ENCODE peak calls at places on chromosome 17, in seven cellular contexts. N is WERI-Rb-1, Y is neuronal stem cell, L is neural progenitor cell, T is transverse colon, X is testis, G is MG63. I is an unnamed sample. For H3K36me3 and H3K9me3, the result is how much of the 10 kb centered on the place peaks cover.

GRCh38 chr17:78231991-78232759 is 744 bp downstream of the TMEM235 start:
- DNase-seq in N (no peak), X (no peak), G (no peak), T (no peak), Y (no peak), L (peak), I (no peak)

GRCh38 chr17:40178021-40178601 is 841 bp downstream of the RAPGEFL1 start:
- DNase-seq in N (no peak), G (no peak), Y (no peak), T (peak), L (peak), X (no peak), I (no peak)

GRCh38 chr17:65287040-65287439 is 149.9 kb downstream of the RGS9 start:
- DNase-seq in Y (no peak), X (no peak), G (no peak), L (no peak), T (no peak), N (no peak), I (no peak)

GRCh38 chr17:40519089-40519775 is 17.8 kb upstream of the TNS4 start:
- DNase-seq in X (no peak), N (no peak), G (no peak), Y (no peak), T (no peak), L (no peak), I (no peak)

GRCh38 chr17:41211845-41212466 is 14.5 kb upstream of the KRTAP9-2 start:
- DNase-seq in Y (no peak), L (no peak), T (peak), N (no peak), X (no peak), G (no peak), I (no peak)

GRCh38 chr17:67440311-67441051 is 63.4 kb downstream of the PITPNC1 start:
- DNase-seq in T (no peak), Y (no peak), G (no peak), L (no peak), X (no peak), N (no peak), I (no peak)

GRCh38 chr17:21250719-21251305 is 2.4 kb downstream of the NATD1 start:
- DNase-seq in G (no peak), N (no peak), L (no peak), X (no peak), Y (no peak), T (no peak), I (no peak)

GRCh38 chr17:77708049-77708448 is 250.5 kb upstream of the TNRC6C start:
- DNase-seq in L (no peak), N (no peak), X (no peak), G (no peak), T (no peak), Y (no peak), I (no peak)

GRCh38 chr17:336110-337021 is 16.2 kb downstream of the RPH3AL start:
- DNase-seq in G (no peak), N (peak), X (peak), L (peak), Y (no peak), T (peak), I (peak)

GRCh38 chr17:44269118-44269794 is 1.3 kb upstream of the SLC4A1 start:
- DNase-seq in T (no peak), X (peak), G (no peak), L (no peak), N (peak), Y (no peak), I (no peak)

GRCh38 chr17:47323382-47324223 is at the start of gene EFCAB13:
- DNase-seq in N (peak), L (peak), X (peak), T (peak), G (peak), Y (peak), I (peak)

GRCh38 chr17:15951368-15952047 is 6.6 kb downstream of the ADORA2B start:
- DNase-seq in X (no peak), L (no peak), G (no peak), N (peak), Y (no peak), T (no peak), I (no peak)

GRCh38 chr17:77373298-77374169 is 232.8 kb downstream of the SEC14L1 start:
- DNase-seq in T (peak), Y (no peak), G (no peak), L (peak), X (peak), N (no peak), I (peak)

GRCh38 chr17:47301831-47302230 is 21.9 kb upstream of the EFCAB13 start:
- DNase-seq in Y (no peak), G (no peak), X (no peak), L (no peak), T (no peak), N (no peak), I (no peak)

GRCh38 chr17:47736501-47737211 is 3.6 kb downstream of the TBX21 start:
- DNase-seq in G (no peak), N (no peak), T (no peak), Y (no peak), X (peak), L (peak), I (no peak)

GRCh38 chr17:7745748-7746470 is 28.4 kb downstream of the DNAH2 start:
- DNase-seq in T (no peak), N (no peak), G (peak), L (no peak), Y (no peak), X (no peak), I (peak)

GRCh38 chr17:38605852-38606645 is at the start of gene SRCIN1:
- DNase-seq in Y (peak), N (peak), T (peak), X (peak), L (peak), G (peak), I (no peak)

GRCh38 chr17:47733047-47733413 is at the start of gene TBX21:
- DNase-seq in L (peak), N (peak), T (peak), Y (peak), X (peak), G (peak), I (peak)

GRCh38 chr17:55161935-55162555 is 102.7 kb upstream of the HLF start:
- DNase-seq in L (no peak), Y (no peak), X (no peak), N (no peak), T (no peak), G (peak), I (no peak)

GRCh38 chr17:58270476-58271290 is 10.1 kb downstream of the MPO start:
- DNase-seq in N (no peak), Y (no peak), X (no peak), G (no peak), T (no peak), L (no peak), I (no peak)

GRCh38 chr17:39612291-39612894 is 4.7 kb upstream of the NEUROD2 start:
- DNase-seq in T (no peak), L (no peak), N (no peak), G (no peak), Y (no peak), X (no peak), I (no peak)

GRCh38 chr17:77160032-77160876 is 19.5 kb downstream of the SEC14L1 start:
- DNase-seq in G (no peak), Y (no peak), X (no peak), N (no peak), L (no peak), T (no peak), I (no peak)

GRCh38 chr17:76643553-76644148 is at the start of gene ST6GALNAC1:
- DNase-seq in T (peak), G (no peak), X (peak), L (no peak), Y (no peak), N (no peak), I (no peak)

GRCh38 chr17:28726396-28726911 is 421 bp upstream of the TLCD1 start:
- DNase-seq in G (peak), L (peak), N (peak), T (peak), Y (peak), X (no peak), I (no peak)

GRCh38 chr17:71396711-71397110 is 724.1 kb upstream of the SOX9 start:
- DNase-seq in Y (no peak), T (no peak), X (no peak), G (no peak), N (no peak), L (no peak), I (no peak)

GRCh38 chr17:63573634-63574033 is 23.4 kb downstream of the DCAF7 start:
- DNase-seq in X (no peak), N (no peak), Y (no peak), L (peak), G (no peak), T (no peak), I (no peak)

GRCh38 chr17:63578027-63578768 is 22.5 kb upstream of the TACO1 start:
- DNase-seq in L (no peak), N (no peak), X (peak), Y (no peak), T (no peak), G (no peak), I (no peak)

GRCh38 chr17:63578769-63579111 is 22.0 kb upstream of the TACO1 start:
- DNase-seq in T (no peak), N (no peak), Y (no peak), G (no peak), L (no peak), X (no peak), I (no peak)

GRCh38 chr17:63579633-63580032 is 21.1 kb upstream of the TACO1 start:
- DNase-seq in N (no peak), Y (no peak), X (no peak), G (no peak), L (no peak), T (no peak), I (no peak)
- H3K36me3 ChIP-seq in N (half or more), Y (under half), X (under half), G (half or more), L (under half), T (under half), I (under half)

GRCh38 chr17:4938670-4939553 is 934 bp downstream of the SLC25A11 start:
- DNase-seq in X (no peak), Y (no peak), N (no peak), L (no peak), T (no peak), G (no peak), I (no peak)
- H3K4me3 ChIP-seq in X (peak), Y (peak), N (peak), L (peak), T (peak), G (peak), I (peak)

GRCh38 chr17:14827394-14827793 is 437.7 kb downstream of the PMP22 start:
- DNase-seq in L (no peak), Y (no peak), N (no peak), T (no peak), G (no peak), X (no peak), I (no peak)
- H3K9me3 ChIP-seq in L (under half), Y (under half), N (under half), T (under half), G (under half), X (under half), I (under half)

DNA sequence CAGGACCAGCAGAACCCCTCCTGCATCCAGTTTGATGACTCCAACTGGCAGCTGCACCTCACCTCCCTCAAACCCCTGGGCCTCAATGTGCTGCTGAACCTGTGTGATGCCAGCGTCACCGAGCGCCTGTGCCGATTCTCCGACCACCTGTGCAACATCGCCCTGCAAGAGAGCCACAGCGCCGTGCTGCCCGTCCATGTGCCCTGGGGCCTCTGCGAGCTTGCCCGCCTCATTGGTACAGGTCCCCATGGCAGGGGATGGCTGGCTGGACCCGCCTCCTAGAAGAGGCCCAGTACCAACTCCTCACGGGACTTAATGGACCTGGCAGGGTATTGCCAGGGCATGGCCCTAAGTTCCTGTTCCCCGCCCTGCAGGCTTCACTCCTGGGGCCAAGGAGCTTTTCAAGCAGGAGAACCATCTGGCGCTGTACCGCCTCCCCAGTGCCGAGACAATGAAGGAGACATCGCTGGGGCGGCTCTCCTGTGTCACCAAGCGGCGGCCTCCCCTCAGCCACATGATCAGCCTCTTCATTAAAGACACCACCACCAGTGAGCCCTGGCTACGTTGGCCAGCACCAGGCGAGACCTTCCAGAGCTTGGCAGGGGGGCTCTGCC is 22.7 kb downstream of the CASKIN2 start:
- DNase-seq in G (no peak), Y (no peak), N (peak), L (no peak), X (no peak), T (no peak), I (no peak)
- H3K36me3 ChIP-seq in G (under half), Y (under half), N (half or more), L (under half), X (under half), T (under half), I (under half)

GRCh38 chr17:42676424-42677011 is at the start of gene PLEKHH3:
- DNase-seq in Y (no peak), N (no peak), X (no peak), G (no peak), T (no peak), L (peak), I (no peak)

GRCh38 chr17:42675984-42676423 is 790 bp downstream of the PLEKHH3 start:
- DNase-seq in N (peak), T (peak), Y (no peak), G (peak), X (peak), L (no peak), I (peak)

GRCh38 chr17:42673885-42674754 is 2.7 kb downstream of the PLEKHH3 start:
- DNase-seq in Y (no peak), X (peak), G (peak), L (peak), N (peak), T (peak), I (peak)

GRCh38 chr17:42674755-42675347 is 1.9 kb downstream of the PLEKHH3 start:
- DNase-seq in N (peak), T (peak), G (no peak), X (no peak), Y (no peak), L (peak), I (no peak)

DNA sequence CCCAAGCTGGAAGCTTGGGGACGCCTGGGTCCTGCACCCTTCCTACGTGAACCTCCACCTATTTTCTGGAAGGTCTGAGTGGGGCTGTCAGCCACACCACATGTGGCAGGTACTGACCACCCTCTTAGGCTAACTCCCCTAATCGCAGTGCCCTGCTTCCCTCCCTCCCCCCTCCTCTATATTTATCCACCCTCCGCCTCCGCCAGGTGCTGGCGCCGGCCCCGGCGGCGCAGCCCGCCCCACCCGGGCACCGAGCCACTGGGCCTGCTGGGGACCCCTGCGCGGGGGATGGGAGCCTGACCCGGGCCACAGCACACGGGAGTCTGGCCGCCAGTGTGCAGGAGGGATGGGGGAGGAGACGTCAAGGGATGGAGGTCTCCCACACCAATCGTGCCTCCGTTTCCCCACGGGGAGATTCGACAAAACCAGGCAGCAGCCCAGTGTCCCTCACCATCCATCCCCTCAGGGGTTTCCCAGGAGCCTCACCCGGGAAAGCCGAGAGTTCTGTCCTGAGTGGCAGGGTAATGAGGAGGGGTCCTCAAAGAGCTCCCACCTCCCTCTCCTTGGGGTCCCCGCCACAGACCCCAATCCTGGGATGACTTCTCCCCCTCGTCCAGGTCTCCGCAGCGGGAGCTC is 1.3 kb downstream of the PLEKHH3 start:
- DNase-seq in Y (no peak), T (peak), N (peak), X (no peak), G (no peak), L (no peak), I (no peak)
- H3K4me3 ChIP-seq in Y (peak), T (peak), N (peak), X (peak), G (peak), L (peak), I (peak)

GRCh38 chr17:22270381-22270780 is 578.1 kb downstream of the KCNJ18 start:
- DNase-seq in L (no peak), X (no peak), N (no peak), Y (no peak), T (no peak), G (no peak), I (no peak)
- H3K9me3 ChIP-seq in L (under half), X (under half), N (under half), Y (under half), T (under half), G (under half), I (under half)

GRCh38 chr17:4887581-4887980 is 11.8 kb upstream of the C17orf107 start:
- DNase-seq in N (no peak), L (no peak), G (no peak), X (no peak), T (no peak), Y (no peak), I (no peak)
- H3K36me3 ChIP-seq in N (half or more), L (under half), G (under half), X (under half), T (under half), Y (under half), I (under half)

GRCh38 chr17:81386141-81386645 is 9.1 kb upstream of the BAHCC1 start:
- DNase-seq in N (no peak), X (no peak), G (no peak), T (peak), Y (no peak), L (no peak), I (no peak)
- H3K4me3 ChIP-seq in N (peak), X (peak), G (peak), T (peak), Y (peak), L (peak), I (peak)

GRCh38 chr17:82948081-82948511 is 108.3 kb upstream of the ZNF750 start:
- DNase-seq in X (no peak), Y (no peak), G (no peak), T (peak), N (no peak), L (no peak), I (peak)

GRCh38 chr17:82948957-82949356 is 109.1 kb upstream of the ZNF750 start:
- DNase-seq in X (no peak), N (no peak), L (no peak), G (no peak), T (no peak), Y (no peak), I (no peak)

GRCh38 chr17:82949984-82950383 is 110.2 kb upstream of the ZNF750 start:
- DNase-seq in L (no peak), Y (no peak), N (no peak), T (no peak), G (no peak), X (no peak), I (no peak)

GRCh38 chr17:82950525-82951102 is 110.8 kb upstream of the ZNF750 start:
- DNase-seq in Y (no peak), X (no peak), G (no peak), T (no peak), L (no peak), N (no peak), I (no peak)

DNA sequence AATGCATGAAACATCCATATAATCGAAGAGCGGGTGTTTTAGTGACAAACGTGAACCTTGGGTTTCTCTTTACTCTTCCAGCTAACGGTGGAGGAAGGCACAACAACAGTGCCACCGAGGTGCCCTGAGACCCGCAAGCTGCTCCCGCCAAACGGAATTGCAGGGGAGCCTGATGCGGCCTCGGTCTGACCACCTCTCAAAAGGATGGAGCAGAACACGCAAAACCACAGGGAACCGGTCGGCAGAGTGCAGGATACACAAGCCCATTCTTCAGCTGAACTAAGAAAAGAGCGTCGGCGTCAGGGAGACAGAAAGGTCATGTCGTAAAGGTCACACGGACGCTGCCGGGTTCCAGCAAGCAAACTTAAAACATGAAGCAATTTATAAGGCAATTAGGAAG is 109.5 kb upstream of the ZNF750 start:
- DNase-seq in N (no peak), L (no peak), Y (no peak), G (no peak), T (no peak), X (no peak), I (no peak)
- H3K9me3 ChIP-seq in N (half or more), L (under half), Y (half or more), G (half or more), T (under half), X (under half), I (under half)